ENCODE peak calls at places on chromosomes 4 and X, in seven cellular contexts. L is ovary; U is A549; D is epithelial cell of esophagus; P is fibroblast of lung; A is stimulated activated CD4-positive, alpha-beta T cell treated with anti-CD3 and anti-CD28 coated beads, Interleukin-1b, Interleukin-23, amount 100 ng/mL, for 4 hours; S is SK-N-DZ. W is an unnamed sample.

GRCh38 chr4:181962321-181962720 is 280.9 kb upstream of the TENM3 start:
- DNase-seq in P (no peak), S (no peak), U (no peak), A (no peak), L (no peak), D (no peak), W (no peak)

GRCh38 chr4:77465271-77465670 is 140.3 kb upstream of the CXCL13 start:
- DNase-seq in S (no peak), P (peak), A (peak), D (peak), U (no peak), L (no peak), W (peak)

GRCh38 chr4:88109123-88109864 is 49.1 kb downstream of the ABCG2 start:
- DNase-seq in S (no peak), U (peak), A (no peak), P (no peak), D (no peak), L (no peak), W (no peak)

GRCh38 chrX:39507617-39508299 is 590.0 kb downstream of the BCOR start:
- DNase-seq in A (no peak), S (no peak), L (no peak), U (no peak), P (no peak), D (no peak), W (no peak)

GRCh38 chr4:41144812-41145211 is 69.5 kb downstream of the APBB2 start:
- DNase-seq in S (no peak), L (no peak), D (peak), A (no peak), P (no peak), U (no peak), W (peak)

GRCh38 chr4:96152824-96153223 is 312.9 kb downstream of the PDHA2 start:
- DNase-seq in L (no peak), P (no peak), D (no peak), U (no peak), S (no peak), A (no peak), W (no peak)

GRCh38 chr4:113851816-113852215 is 90.3 kb upstream of the CAMK2D start:
- DNase-seq in U (no peak), D (no peak), L (no peak), S (no peak), A (no peak), P (no peak), W (no peak)

GRCh38 chr4:20194079-20195013 is 57.4 kb upstream of the SLIT2 start:
- DNase-seq in U (no peak), A (no peak), S (no peak), P (peak), D (peak), L (no peak), W (peak)

GRCh38 chr4:25970241-25970675 is 56.2 kb downstream of the SMIM20 start:
- DNase-seq in U (no peak), A (no peak), S (no peak), D (peak), L (no peak), P (no peak), W (no peak)

W was measured in RWPE1.